ENCODE peak calls at places on chromosomes 4 and X, in four cellular contexts. K, Q, V and E are unnamed samples.

GRCh38 chr4:5758741-5759140 is 47.7 kb downstream of the EVC start:
- DNase-seq in K (no peak), Q (peak; percentile 83), V (no peak), E (no peak)

GRCh38 chrX:1368385-1368698 is 23.6 kb downstream of the SLC25A6 start:
- DNase-seq in K (no peak), Q (no peak), V (no peak), E (no peak)

GRCh38 chr4:83837614-83838308 is 301.9 kb downstream of the GPAT3 start:
- DNase-seq in K (no peak), Q (no peak), V (no peak), E (no peak)

GRCh38 chr4:110801591-110801990 is 178.7 kb upstream of the PITX2 start:
- DNase-seq in K (no peak), Q (no peak), V (no peak), E (no peak)

GRCh38 chr4:150039790-150040189 is 38.5 kb upstream of the DCLK2 start:
- DNase-seq in K (no peak), Q (no peak), V (no peak), E (no peak)

GRCh38 chrX:13647709-13648212 is 5.2 kb upstream of the TCEANC start:
- DNase-seq in K (peak; percentile 10), Q (no peak), V (peak; percentile 76), E (no peak)

GRCh38 chr4:31518796-31519250 is 798.7 kb downstream of the PCDH7 start:
- DNase-seq in K (no peak), Q (peak; percentile 19), V (no peak), E (no peak)

GRCh38 chr4:166091914-166092510 is 219.0 kb downstream of the TLL1 start:
- DNase-seq in K (no peak), Q (peak; percentile 5), V (no peak), E (peak; percentile 17)

GRCh38 chr4:167084326-167084725 is 150.0 kb downstream of the SPOCK3 start:
- DNase-seq in K (no peak), Q (no peak), V (no peak), E (no peak)

GRCh38 chr4:84809946-84810345 is 156.5 kb downstream of the WDFY3 start:
- DNase-seq in K (no peak), Q (no peak), V (no peak), E (no peak)

GRCh38 chr4:15250021-15250441 is 177.8 kb upstream of the C1QTNF7 start:
- DNase-seq in K (no peak), Q (no peak), V (no peak), E (no peak)

GRCh38 chrX:46279925-46280313 is 265.3 kb downstream of the ZNF674 start:
- DNase-seq in K (no peak), Q (no peak), V (no peak), E (no peak)

GRCh38 chrX:73916931-73917657 is 354.1 kb downstream of the CHIC1 start:
- DNase-seq in K (no peak), Q (peak; percentile 44), V (no peak), E (peak; percentile 49)

GRCh38 chr4:164700471-164700870 is 53.5 kb upstream of the SMIM31 start:
- DNase-seq in K (peak; percentile 10), Q (no peak), V (no peak), E (peak; percentile 57)

GRCh38 chrX:118345045-118345400 is 883 bp upstream of the WDR44 start:
- DNase-seq in K (no peak), Q (no peak), V (no peak), E (no peak)

GRCh38 chrX:10130354-10130753 is 26.4 kb upstream of the CLCN4 start:
- DNase-seq in K (no peak), Q (no peak), V (no peak), E (no peak)

GRCh38 chrX:15151267-15152196 is 118.4 kb downstream of the ASB9 start:
- DNase-seq in K (peak; percentile 20), Q (no peak), V (no peak), E (no peak)

GRCh38 chrX:117483950-117484349 is 632.7 kb downstream of the KLHL13 start:
- DNase-seq in K (no peak), Q (no peak), V (no peak), E (no peak)